ENCODE peak calls at places on chromosome 18, in six cellular contexts. One of them, this sample, is unnamed.

GRCh38 chr18:12086677-12087482 is 6.8 kb upstream of the ANKRD62 start:
- DNase-seq in heart right ventricle: peak; percentile 8
- DNase-seq in choroid plexus epithelial cell: no peak
- DNase-seq in astrocyte of the spinal cord: no peak
- DNase-seq in AG10803: no peak
- DNase-seq in AG09309: no peak
- DNase-seq in this sample: no peak

GRCh38 chr18:37378616-37379015 is 187.0 kb downstream of the CELF4 start:
- DNase-seq in AG09309: no peak
- DNase-seq in astrocyte of the spinal cord: no peak
- DNase-seq in AG10803: no peak
- DNase-seq in choroid plexus epithelial cell: no peak
- DNase-seq in heart right ventricle: no peak
- DNase-seq in this sample: no peak

GRCh38 chr18:60176271-60176670 is 196.3 kb downstream of the MC4R start:
- DNase-seq in astrocyte of the spinal cord: no peak
- DNase-seq in heart right ventricle: no peak
- DNase-seq in AG09309: no peak
- DNase-seq in choroid plexus epithelial cell: no peak
- DNase-seq in AG10803: no peak
- DNase-seq in this sample: no peak

GRCh38 chr18:44922968-44923367 is 242.3 kb downstream of the SETBP1 start:
- DNase-seq in AG10803: no peak
- DNase-seq in AG09309: no peak
- DNase-seq in astrocyte of the spinal cord: peak; percentile 38
- DNase-seq in choroid plexus epithelial cell: peak; percentile 28
- DNase-seq in heart right ventricle: no peak
- DNase-seq in this sample: no peak

GRCh38 chr18:36187826-36188721 is 777 bp downstream of the MOCOS start:
- DNase-seq in AG09309: peak; percentile 34
- DNase-seq in choroid plexus epithelial cell: no peak
- DNase-seq in AG10803: peak; percentile 81
- DNase-seq in astrocyte of the spinal cord: no peak
- DNase-seq in heart right ventricle: peak; percentile 17
- DNase-seq in this sample: peak; percentile 22

GRCh38 chr18:46650681-46651080 is 6.3 kb downstream of the LOXHD1 start:
- DNase-seq in heart right ventricle: no peak
- DNase-seq in AG10803: no peak
- DNase-seq in astrocyte of the spinal cord: no peak
- DNase-seq in AG09309: no peak
- DNase-seq in choroid plexus epithelial cell: no peak
- DNase-seq in this sample: no peak

GRCh38 chr18:73942081-73942625 is 205.5 kb downstream of the FBXO15 start:
- DNase-seq in astrocyte of the spinal cord: no peak
- DNase-seq in choroid plexus epithelial cell: no peak
- DNase-seq in AG09309: no peak
- DNase-seq in AG10803: no peak
- DNase-seq in heart right ventricle: no peak
- DNase-seq in this sample: no peak

GRCh38 chr18:9905401-9905922 is 8.4 kb upstream of the VAPA start:
- DNase-seq in AG10803: peak; percentile 29
- DNase-seq in heart right ventricle: no peak
- DNase-seq in choroid plexus epithelial cell: peak; percentile 60
- DNase-seq in astrocyte of the spinal cord: peak; percentile 17
- DNase-seq in AG09309: no peak
- DNase-seq in this sample: no peak

GRCh38 chr18:46719388-46719787 is 37.5 kb downstream of the ST8SIA5 start:
- DNase-seq in AG09309: no peak
- DNase-seq in astrocyte of the spinal cord: no peak
- DNase-seq in AG10803: no peak
- DNase-seq in heart right ventricle: no peak
- DNase-seq in choroid plexus epithelial cell: no peak
- DNase-seq in this sample: no peak

DNA sequence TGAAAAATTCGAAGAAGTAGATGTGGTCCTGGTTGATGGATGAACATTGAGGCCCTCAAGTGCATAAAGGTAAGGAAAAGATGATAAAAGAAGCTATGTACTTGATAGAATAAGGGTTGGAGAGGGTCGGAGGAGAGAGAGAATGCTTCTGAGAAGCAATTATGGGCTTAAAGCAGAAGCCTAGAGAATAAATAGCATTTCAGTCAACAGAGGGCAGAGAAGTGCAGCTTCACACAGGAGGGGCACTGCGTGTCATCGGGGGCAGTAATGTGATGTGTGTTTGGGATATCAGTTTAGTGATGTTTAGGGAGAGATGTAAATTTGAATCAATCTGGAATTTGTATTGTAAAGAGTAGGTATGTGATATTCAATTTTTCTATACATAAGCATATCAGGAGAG is 334.5 kb downstream of the PIK3C3 start:
- DNase-seq in choroid plexus epithelial cell: no peak
- DNase-seq in astrocyte of the spinal cord: no peak
- DNase-seq in AG09309: no peak
- DNase-seq in heart right ventricle: no peak
- DNase-seq in AG10803: no peak
- DNase-seq in this sample: no peak
- TF ChIP-seq CTCF in choroid plexus epithelial cell: no peak
- TF ChIP-seq CTCF in astrocyte of the spinal cord: no peak
- TF ChIP-seq CTCF in AG09309: no peak
- TF ChIP-seq CTCF in heart right ventricle: no peak
- TF ChIP-seq CTCF in AG10803: no peak
- TF ChIP-seq CTCF in this sample: no peak

DNA sequence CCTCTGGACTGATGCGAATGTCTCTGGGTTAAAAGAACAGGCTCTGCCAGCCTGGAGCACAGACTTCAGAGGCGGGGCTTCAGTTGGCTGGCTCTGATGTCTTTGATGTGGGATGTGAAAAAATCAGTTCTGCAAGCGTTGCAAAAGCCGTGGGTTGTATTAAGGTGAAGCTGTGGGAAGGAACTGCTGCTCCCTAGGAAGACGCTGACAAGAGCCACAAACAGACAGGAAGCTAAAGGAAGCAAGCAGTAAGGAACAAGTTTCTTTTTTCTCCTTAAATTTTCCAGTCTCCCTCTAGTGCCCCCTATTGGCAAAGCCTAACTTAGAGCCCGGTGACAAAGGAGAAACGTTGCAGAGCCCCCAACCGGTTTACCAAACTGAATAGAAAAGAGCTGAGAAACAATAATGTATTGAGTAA is 239.0 kb downstream of the CCDC178 start:
- DNase-seq in AG10803: no peak
- DNase-seq in AG09309: no peak
- DNase-seq in choroid plexus epithelial cell: peak; percentile 64
- DNase-seq in heart right ventricle: no peak
- DNase-seq in astrocyte of the spinal cord: peak; percentile 69
- DNase-seq in this sample: peak; percentile 41
- TF ChIP-seq CTCF in AG10803: peak; percentile 35
- TF ChIP-seq CTCF in AG09309: no peak
- TF ChIP-seq CTCF in choroid plexus epithelial cell: peak; percentile 82
- TF ChIP-seq CTCF in heart right ventricle: peak; percentile 31
- TF ChIP-seq CTCF in astrocyte of the spinal cord: peak; percentile 85
- TF ChIP-seq CTCF in this sample: peak; percentile 75

DNA sequence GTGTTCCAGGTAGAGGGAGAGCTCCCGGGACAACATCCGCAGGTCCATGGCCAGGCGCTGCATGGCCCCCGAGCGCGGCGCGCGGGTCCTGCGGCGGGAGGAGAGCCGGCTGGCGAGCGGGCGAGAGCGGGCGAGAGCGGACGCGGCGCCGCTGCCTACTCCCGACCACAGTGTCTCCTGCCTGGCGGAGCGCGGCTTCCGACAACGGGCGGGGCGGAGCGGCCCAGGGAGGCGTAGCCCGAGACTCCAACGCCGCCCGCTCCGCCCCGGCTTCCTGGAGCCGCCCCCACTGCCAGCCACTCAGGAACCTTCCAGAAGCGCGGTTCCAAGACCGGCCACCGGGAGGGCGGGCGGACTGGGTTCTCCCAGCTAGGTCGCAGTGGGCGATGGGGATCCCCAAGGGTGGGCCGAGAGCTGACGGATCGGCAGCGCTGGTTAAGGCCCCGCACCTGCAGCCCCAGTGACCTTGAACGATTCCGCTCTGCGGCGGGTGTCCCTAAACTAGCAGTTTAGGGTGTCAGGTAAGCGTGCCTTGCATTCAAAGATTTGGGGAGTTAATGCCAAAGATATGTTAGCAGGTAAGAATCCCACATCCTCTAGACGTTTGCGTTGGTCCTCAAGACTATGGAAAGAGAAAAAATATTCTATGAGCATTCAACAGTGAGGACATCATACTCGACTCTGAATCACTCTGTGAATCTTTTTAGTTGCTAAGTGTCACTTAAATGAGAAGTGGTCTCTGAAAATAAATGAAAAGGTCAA is at the start of gene ABHD3:
- DNase-seq in astrocyte of the spinal cord: peak; percentile 92
- DNase-seq in AG10803: peak; percentile 87
- DNase-seq in choroid plexus epithelial cell: peak; percentile 91
- DNase-seq in AG09309: peak; percentile 35
- DNase-seq in heart right ventricle: peak; percentile 95
- DNase-seq in this sample: peak; percentile 91
- TF ChIP-seq CTCF in astrocyte of the spinal cord: peak; percentile 26
- TF ChIP-seq CTCF in AG10803: peak; percentile 48
- TF ChIP-seq CTCF in choroid plexus epithelial cell: peak; percentile 49
- TF ChIP-seq CTCF in AG09309: peak; percentile 43
- TF ChIP-seq CTCF in heart right ventricle: peak; percentile 57
- TF ChIP-seq CTCF in this sample: peak; percentile 32

GRCh38 chr18:58044370-58045264 is 591 bp downstream of the NEDD4L start:
- DNase-seq in choroid plexus epithelial cell: peak; percentile 17
- DNase-seq in heart right ventricle: peak; percentile 45
- DNase-seq in AG10803: no peak
- DNase-seq in astrocyte of the spinal cord: peak; percentile 8
- DNase-seq in AG09309: no peak
- DNase-seq in this sample: peak; percentile 65
- TF ChIP-seq CTCF in choroid plexus epithelial cell: no peak
- TF ChIP-seq CTCF in heart right ventricle: no peak
- TF ChIP-seq CTCF in AG10803: no peak
- TF ChIP-seq CTCF in astrocyte of the spinal cord: no peak
- TF ChIP-seq CTCF in AG09309: no peak
- TF ChIP-seq CTCF in this sample: no peak

DNA sequence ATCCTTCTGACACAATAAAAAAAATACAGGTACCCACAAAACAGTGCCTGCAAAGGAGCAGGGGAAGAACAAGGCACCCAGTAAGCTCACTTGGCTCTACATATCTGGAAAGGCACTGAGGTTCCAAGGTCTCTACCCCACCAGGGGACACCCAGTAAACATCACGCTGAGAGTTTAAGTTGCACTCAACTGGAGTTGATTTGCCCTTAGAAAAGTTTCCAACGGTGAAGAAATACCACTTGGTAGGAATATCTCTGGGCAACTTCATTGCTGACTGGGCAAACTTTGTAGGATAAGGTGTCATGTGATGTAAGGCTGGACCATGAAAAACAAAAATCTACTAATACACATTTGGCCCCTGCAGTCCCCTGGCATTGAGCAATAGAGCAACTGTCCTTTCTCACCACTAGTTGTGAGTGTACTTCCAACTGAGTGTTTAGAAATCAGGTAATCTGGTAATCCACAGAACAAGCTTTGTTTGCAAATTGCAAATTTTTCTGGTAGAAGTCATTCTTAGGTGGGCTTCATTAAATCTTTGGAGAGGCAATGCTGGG is 14.2 kb downstream of the ST8SIA3 start:
- DNase-seq in heart right ventricle: no peak
- DNase-seq in astrocyte of the spinal cord: no peak
- DNase-seq in choroid plexus epithelial cell: no peak
- DNase-seq in AG10803: no peak
- DNase-seq in AG09309: no peak
- DNase-seq in this sample: no peak
- TF ChIP-seq CTCF in heart right ventricle: no peak
- TF ChIP-seq CTCF in astrocyte of the spinal cord: no peak
- TF ChIP-seq CTCF in choroid plexus epithelial cell: no peak
- TF ChIP-seq CTCF in AG10803: no peak
- TF ChIP-seq CTCF in AG09309: no peak
- TF ChIP-seq CTCF in this sample: no peak

GRCh38 chr18:49768051-49768391 is 45.3 kb downstream of the ACAA2 start:
- DNase-seq in choroid plexus epithelial cell: peak; percentile 84
- DNase-seq in heart right ventricle: peak; percentile 27
- DNase-seq in astrocyte of the spinal cord: peak; percentile 80
- DNase-seq in AG10803: peak; percentile 39
- DNase-seq in AG09309: peak; percentile 18
- DNase-seq in this sample: peak; percentile 61
- TF ChIP-seq CTCF in choroid plexus epithelial cell: peak; percentile 86
- TF ChIP-seq CTCF in heart right ventricle: peak; percentile 57
- TF ChIP-seq CTCF in astrocyte of the spinal cord: peak; percentile 91
- TF ChIP-seq CTCF in AG10803: peak; percentile 57
- TF ChIP-seq CTCF in AG09309: peak; percentile 80
- TF ChIP-seq CTCF in this sample: peak; percentile 60